ENCODE peak calls at places on chromosomes 13 and 19, in four cellular contexts. X is uterus, A is right lobe of liver, T is IMR-90. W is an unnamed sample. For H3K4me1, the result is how much of the 10 kb centered on the place peaks cover.

GRCh38 chr13:113598481-113598880 is 13.9 kb downstream of the TFDP1 start:
- DNase-seq in X (no peak), A (peak), T (no peak), W (no peak)

GRCh38 chr19:29515233-29515619 is 10.6 kb upstream of the VSTM2B start:
- DNase-seq in A (no peak), X (no peak), T (no peak), W (no peak)

GRCh38 chr19:497861-498590 is 1.7 kb downstream of the MADCAM1 start:
- DNase-seq in T (no peak), A (no peak), X (no peak), W (no peak)

GRCh38 chr19:28905996-28906395 is 307.0 kb downstream of the UQCRFS1 start:
- DNase-seq in T (peak), X (no peak), A (no peak), W (no peak)

GRCh38 chr19:5926641-5927438 is 12.8 kb downstream of the CAPS start:
- DNase-seq in T (no peak), X (peak), A (no peak), W (no peak)

GRCh38 chr19:5369962-5370367 is 29.4 kb upstream of the PTPRS start:
- DNase-seq in X (no peak), A (peak), T (no peak), W (peak)

GRCh38 chr13:76993021-76993420 is 1.1 kb downstream of the CLN5 start:
- DNase-seq in A (no peak), T (peak), X (no peak), W (no peak)

GRCh38 chr13:45084515-45084914 is 35.8 kb upstream of the GTF2F2 start:
- DNase-seq in A (no peak), X (no peak), T (no peak), W (no peak)

GRCh38 chr13:105343134-105343806 is 1192.2 kb downstream of the EFNB2 start:
- DNase-seq in A (no peak), X (no peak), T (peak), W (no peak)

GRCh38 chr13:61838568-61838967 is 422.9 kb upstream of the PCDH20 start:
- DNase-seq in A (no peak), T (no peak), X (no peak), W (no peak)

GRCh38 chr19:17605761-17606745 is 50.6 kb downstream of the COLGALT1 start:
- DNase-seq in A (peak), T (peak), X (peak), W (peak)

GRCh38 chr13:51249254-51249653 is 27.1 kb downstream of the FAM124A start:
- DNase-seq in T (peak), X (no peak), A (no peak), W (no peak)

GRCh38 chr13:77002590-77003190 is 10.8 kb downstream of the CLN5 start:
- DNase-seq in T (peak), A (no peak), X (no peak), W (no peak)

GRCh38 chr13:29857089-29857488 is 6.7 kb upstream of the UBL3 start:
- DNase-seq in X (no peak), A (no peak), T (no peak), W (no peak)

GRCh38 chr13:60433505-60433904 is 36.5 kb downstream of the TDRD3 start:
- DNase-seq in T (no peak), X (no peak), A (no peak), W (no peak)

GRCh38 chr13:40313269-40314200 is 352.9 kb downstream of the FOXO1 start:
- DNase-seq in X (no peak), A (no peak), T (no peak), W (no peak)

GRCh38 chr13:39417643-39418042 is 185.3 kb downstream of the LHFPL6 start:
- DNase-seq in T (peak), A (no peak), X (no peak), W (no peak)

DNA sequence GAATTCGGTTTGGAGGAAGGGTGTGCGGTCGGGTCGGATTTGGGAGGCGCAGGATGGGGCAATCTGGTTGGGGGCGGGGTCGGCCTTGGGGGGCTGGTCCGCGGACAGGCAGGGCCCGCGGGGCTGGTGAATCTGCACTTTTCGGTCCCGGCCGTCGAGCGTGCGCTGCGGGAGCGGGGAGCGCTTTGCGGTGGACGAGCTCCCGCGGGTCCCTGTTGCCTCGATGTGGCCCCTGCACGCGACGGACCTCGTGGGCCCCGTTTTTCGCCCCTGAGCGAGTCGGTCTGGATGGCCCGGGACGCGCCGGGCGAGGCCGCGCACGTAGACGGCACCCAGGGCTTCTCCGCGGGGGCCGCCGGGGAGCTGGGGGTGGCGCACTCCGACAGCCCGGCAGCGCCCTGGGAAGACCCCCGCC is 11.8 kb downstream of the PEAK3 start:
- DNase-seq in T (no peak), A (peak), X (peak), W (peak)
- H3K4me1 ChIP-seq in T (under half), A (under half), X (under half), W (under half)

DNA sequence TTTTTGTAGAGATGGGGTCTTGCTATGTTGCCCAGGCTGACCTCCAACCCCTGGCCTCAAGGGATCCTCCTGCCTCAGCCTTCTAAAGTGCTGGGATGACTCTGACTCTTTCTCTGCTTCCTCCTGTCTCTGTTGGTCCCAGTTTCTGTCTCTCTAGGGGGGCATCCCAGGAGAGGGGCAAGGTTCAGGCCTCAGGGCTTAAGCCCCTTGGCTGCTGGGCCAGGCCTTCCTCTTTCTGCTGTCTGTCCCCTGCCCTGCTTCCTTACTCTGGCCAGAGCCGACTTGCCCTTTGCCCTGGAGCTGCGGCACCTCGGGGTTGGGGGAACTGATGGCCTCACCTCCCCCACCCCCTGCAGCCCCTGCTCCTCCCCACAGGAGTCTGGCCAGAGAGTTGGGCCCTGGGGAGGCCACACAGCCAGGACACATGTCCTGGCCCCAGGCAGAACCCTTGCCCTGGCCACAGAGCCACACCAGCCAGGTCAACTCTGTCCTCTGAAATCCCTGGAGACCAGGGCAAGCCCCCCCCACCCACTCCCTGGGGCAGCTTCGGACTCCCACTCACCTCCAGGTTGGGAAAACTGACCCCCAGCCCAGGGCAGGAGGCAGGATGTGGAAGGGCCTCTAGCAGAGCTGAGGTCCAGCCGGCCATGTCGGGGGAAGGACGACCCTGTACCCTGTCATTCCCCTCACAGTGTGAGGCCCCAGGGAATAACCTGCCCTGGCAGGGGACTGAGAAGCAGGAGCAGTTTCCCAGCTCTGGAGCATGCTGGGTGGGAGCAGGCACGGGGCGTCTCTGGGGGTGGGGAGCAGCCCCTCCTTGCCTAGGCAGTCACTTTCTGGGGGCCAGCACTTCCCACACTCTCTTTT is 23.7 kb downstream of the CEBPA start:
- DNase-seq in T (no peak), A (peak), X (no peak), W (no peak)
- H3K4me1 ChIP-seq in T (under half), A (half or more), X (under half), W (under half)

GRCh38 chr19:33376931-33377557 is 3.5 kb downstream of the CEBPG start:
- DNase-seq in A (no peak), T (no peak), X (no peak), W (peak)

GRCh38 chr19:33375156-33375744 is 1.7 kb downstream of the CEBPG start:
- DNase-seq in A (no peak), T (no peak), X (no peak), W (peak)

GRCh38 chr19:33376423-33376822 is 2.9 kb downstream of the CEBPG start:
- DNase-seq in A (peak), X (peak), T (peak), W (peak)

GRCh38 chr19:33374406-33374703 is 846 bp downstream of the CEBPG start:
- DNase-seq in T (peak), A (no peak), X (no peak), W (peak)

DNA sequence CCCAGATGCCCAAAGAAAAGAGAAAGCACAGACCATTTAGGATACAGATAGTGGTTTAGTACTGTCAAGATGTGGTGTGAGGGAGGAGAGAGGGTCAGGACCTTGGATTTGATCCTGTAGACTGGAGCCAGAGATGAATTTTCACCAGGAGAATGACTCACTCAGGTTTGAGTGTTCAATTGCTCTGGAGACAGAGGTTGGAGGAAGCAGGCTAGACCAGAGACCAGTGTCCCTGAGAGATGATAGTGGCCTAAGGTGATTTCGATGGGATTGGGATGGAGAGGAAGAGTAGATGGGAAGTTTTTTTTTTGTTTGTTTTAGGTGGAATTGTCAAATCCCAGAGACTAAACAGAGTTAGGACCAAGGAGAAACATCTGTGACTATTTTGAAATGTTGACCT is 2.3 kb downstream of the CEBPG start:
- DNase-seq in X (peak), A (no peak), T (peak), W (peak)
- H3K4me1 ChIP-seq in X (under half), A (under half), T (under half), W (under half)

DNA sequence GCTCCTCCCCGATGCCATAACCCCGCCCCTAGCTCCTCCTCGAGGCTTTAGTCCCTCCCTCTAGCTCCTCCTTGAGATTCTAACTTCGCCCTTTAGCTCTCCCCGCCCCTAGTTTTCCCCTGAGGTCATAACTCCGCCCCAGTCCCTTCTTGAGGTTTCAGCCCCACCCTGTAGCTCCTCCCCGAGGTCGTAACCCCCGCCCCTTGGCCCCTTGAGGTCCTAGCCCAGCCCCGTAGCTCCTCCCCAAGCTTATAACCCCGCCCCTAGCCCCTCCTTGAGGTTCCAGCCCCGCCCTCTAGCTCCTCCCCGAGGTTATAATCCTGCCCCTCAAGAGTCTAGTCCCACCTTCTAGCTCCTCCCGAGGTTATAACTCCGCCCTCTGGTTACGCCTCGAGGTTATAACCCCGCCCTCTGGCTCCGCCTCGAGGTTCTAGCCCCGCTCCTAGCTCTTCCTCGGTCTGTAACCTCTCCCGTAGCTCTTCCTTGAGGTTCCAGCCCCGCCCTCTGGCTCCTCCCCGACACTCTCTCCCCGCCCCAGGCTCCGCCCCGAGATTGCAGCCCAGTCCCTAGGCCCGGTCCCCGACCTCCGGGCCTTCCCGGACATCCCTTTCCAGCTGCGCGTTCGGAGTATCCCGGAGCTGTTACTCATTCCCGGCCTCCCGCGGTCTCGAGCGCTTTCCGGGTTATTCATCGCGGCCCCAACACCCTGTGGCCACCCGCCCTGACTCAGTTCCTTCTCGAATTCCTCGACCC is 1.4 kb downstream of the PLAUR start:
- DNase-seq in A (peak), T (peak), X (peak), W (peak)
- H3K4me1 ChIP-seq in A (under half), T (under half), X (under half), W (under half)

GRCh38 chr19:35959040-35959967 is 23.1 kb downstream of the LRFN3 start:
- DNase-seq in A (no peak), T (no peak), X (no peak), W (peak)
- H3K4me1 ChIP-seq in A (under half), T (under half), X (under half), W (under half)

GRCh38 chr19:46728208-46728607 is 11.3 kb upstream of the PRKD2 start:
- DNase-seq in A (peak), T (no peak), X (no peak), W (no peak)

GRCh38 chr19:46726551-46726950 is 9.6 kb upstream of the PRKD2 start:
- DNase-seq in T (no peak), A (no peak), X (no peak), W (no peak)

GRCh38 chr19:46727757-46728156 is 10.8 kb upstream of the PRKD2 start:
- DNase-seq in X (no peak), A (no peak), T (no peak), W (no peak)

GRCh38 chr19:46725859-46726393 is 9.0 kb upstream of the PRKD2 start:
- DNase-seq in X (no peak), T (no peak), A (no peak), W (no peak)

GRCh38 chr19:46727036-46727501 is 10.2 kb upstream of the PRKD2 start:
- DNase-seq in A (peak), T (no peak), X (no peak), W (peak)
- H3K4me1 ChIP-seq in A (under half), T (under half), X (under half), W (under half)

DNA sequence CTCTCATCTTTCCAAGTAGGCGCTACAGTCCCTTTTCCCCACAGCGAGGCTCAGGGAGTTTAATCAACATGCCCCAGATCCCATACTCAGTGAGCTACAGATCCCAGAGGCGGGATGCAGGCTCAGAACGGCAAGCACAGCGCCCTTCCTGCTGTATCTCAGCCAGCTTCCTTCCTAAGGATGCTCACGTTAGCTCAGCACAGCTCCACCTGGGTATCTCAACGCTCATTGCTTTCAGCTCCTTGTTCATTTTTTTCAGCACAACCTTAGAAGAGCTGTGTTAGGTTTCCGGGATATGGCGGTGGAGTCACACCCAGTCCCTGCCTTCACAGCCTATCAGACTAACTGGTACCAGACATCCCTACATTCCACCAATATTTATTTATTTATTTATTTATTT is 3.1 kb upstream of the MEGF8 start:
- DNase-seq in X (no peak), A (no peak), T (no peak), W (no peak)
- H3K4me1 ChIP-seq in X (under half), A (under half), T (under half), W (under half)

DNA sequence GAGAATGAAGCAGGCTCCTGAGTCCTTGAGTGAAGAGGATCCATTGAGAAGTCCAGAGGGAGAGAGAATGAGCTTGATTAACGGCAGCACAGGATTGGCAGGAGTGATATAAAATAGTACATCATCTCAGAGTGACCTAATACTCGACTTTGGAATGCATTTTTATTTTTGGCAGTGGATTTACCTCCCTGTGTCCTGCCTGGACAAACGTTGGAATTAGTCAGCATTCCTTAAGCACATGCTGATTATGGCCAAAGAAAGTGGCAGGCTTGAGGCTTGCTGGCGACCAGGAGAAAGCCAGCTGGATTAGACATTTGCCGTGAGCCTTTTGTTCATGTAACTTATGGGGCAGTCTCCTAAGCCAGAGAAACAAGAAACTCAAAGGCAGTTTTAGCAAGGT is 22.9 kb downstream of the LRCH1 start:
- DNase-seq in X (no peak), A (no peak), T (peak), W (no peak)
- H3K4me1 ChIP-seq in X (under half), A (under half), T (under half), W (under half)

DNA sequence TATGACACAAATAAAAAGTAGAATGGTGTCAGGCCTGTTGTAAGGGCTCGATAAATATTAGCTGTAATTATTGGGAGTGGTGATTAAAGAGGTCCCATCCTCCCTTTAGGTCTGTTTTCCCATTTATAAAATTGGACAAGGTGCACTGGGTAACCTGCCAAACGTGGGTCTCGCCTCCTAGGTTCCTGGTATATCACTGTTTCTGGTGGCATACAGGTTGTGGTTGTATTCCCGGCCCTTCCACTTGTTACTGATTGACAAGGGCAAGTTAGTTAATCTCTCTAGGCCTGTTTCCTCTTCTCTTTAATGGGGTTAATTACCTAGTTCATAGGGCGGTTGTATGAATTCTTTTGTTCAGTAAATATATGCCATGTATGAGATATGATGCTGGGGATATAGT is 1.5 kb downstream of the PPP2R1A start:
- DNase-seq in A (no peak), X (no peak), T (no peak), W (peak)
- H3K4me1 ChIP-seq in A (under half), X (under half), T (under half), W (under half)

GRCh38 chr13:99386495-99386894 is 79.3 kb upstream of the GPR183 start:
- DNase-seq in A (no peak), T (no peak), X (no peak), W (no peak)

GRCh38 chr13:99383946-99384345 is 76.7 kb upstream of the GPR183 start:
- DNase-seq in T (no peak), X (no peak), A (no peak), W (no peak)

GRCh38 chr13:99384468-99384867 is 77.3 kb upstream of the GPR183 start:
- DNase-seq in X (no peak), A (no peak), T (no peak), W (no peak)

GRCh38 chr13:99385940-99386339 is 78.7 kb upstream of the GPR183 start:
- DNase-seq in X (no peak), A (no peak), T (no peak), W (no peak)

GRCh38 chr13:99385161-99385560 is 78.0 kb upstream of the GPR183 start:
- DNase-seq in X (no peak), A (no peak), T (no peak), W (no peak)
- H3K4me1 ChIP-seq in X (under half), A (under half), T (under half), W (under half)